ENCODE peak calls at places on chromosomes 6 and 20, in six cellular contexts. J is adrenal gland, F is heart left ventricle, P is tibial artery, N is esophagus squamous epithelium, G is ascending aorta. K is an unnamed sample.

GRCh38 chr6:36463686-36464085 is 20.9 kb downstream of the KCTD20 start:
- DNase-seq in N (no peak), J (no peak), P (no peak), F (no peak), G (no peak), K (no peak)

GRCh38 chr20:21103582-21104465 is 2.3 kb downstream of the LINC00237 start:
- DNase-seq in F (no peak), J (no peak), G (no peak), N (no peak), P (no peak), K (peak; percentile 62)

GRCh38 chr6:38319259-38320255 is 320.2 kb downstream of the BTBD9 start:
- DNase-seq in F (no peak), G (no peak), N (no peak), P (no peak), J (no peak), K (peak; percentile 33)

GRCh38 chr6:67630146-67630545 is 1004.9 kb upstream of the ADGRB3 start:
- DNase-seq in P (no peak), F (no peak), G (no peak), N (no peak), J (no peak), K (no peak)

GRCh38 chr6:43849844-43850243 is 79.8 kb downstream of the VEGFA start:
- DNase-seq in J (no peak), G (no peak), N (no peak), P (no peak), F (no peak), K (no peak)

GRCh38 chr20:18679020-18679419 is 91.2 kb downstream of the DTD1 start:
- DNase-seq in P (no peak), G (no peak), J (no peak), F (no peak), N (no peak), K (no peak)

GRCh38 chr6:4774715-4775590 is 1.3 kb upstream of the CDYL start:
- DNase-seq in P (peak; percentile 28), N (no peak), J (no peak), G (peak; percentile 74), F (peak; percentile 42), K (peak; percentile 33)

GRCh38 chr6:35017461-35018183 is 123.5 kb downstream of the TCP11 start:
- DNase-seq in N (no peak), F (peak; percentile 62), J (peak; percentile 48), G (peak; percentile 85), P (peak; percentile 57), K (peak; percentile 32)

GRCh38 chr20:32482251-32483220 is 102.6 kb downstream of the NOL4L start:
- DNase-seq in J (no peak), N (no peak), F (peak; percentile 67), P (peak; percentile 40), G (no peak), K (peak; percentile 93)

GRCh38 chr20:15100506-15101160 is 763.2 kb upstream of the FLRT3 start:
- DNase-seq in P (no peak), J (no peak), F (no peak), N (no peak), G (no peak), K (no peak)

GRCh38 chr6:41682497-41682961 is 44.3 kb downstream of the MDFI start:
- DNase-seq in F (peak; percentile 27), P (no peak), G (no peak), J (peak; percentile 67), N (no peak), K (peak; percentile 69)

GRCh38 chr6:26312096-26312463 is 52.9 kb upstream of the BTN3A2 start:
- DNase-seq in P (no peak), J (no peak), G (no peak), N (no peak), F (no peak), K (no peak)

GRCh38 chr20:40663991-40664880 is 24.8 kb downstream of the MAFB start:
- DNase-seq in F (no peak), P (no peak), N (no peak), G (no peak), J (no peak), K (peak; percentile 83)

GRCh38 chr6:56758120-56758519 is 115.4 kb upstream of the DST start:
- DNase-seq in N (no peak), P (no peak), F (no peak), J (no peak), G (no peak), K (no peak)

GRCh38 chr6:119727504-119728219 is 378.1 kb upstream of the MAN1A1 start:
- DNase-seq in G (no peak), F (no peak), P (no peak), N (no peak), J (no peak), K (no peak)

GRCh38 chr6:35158520-35158919 is 17.4 kb upstream of the TCP11 start:
- DNase-seq in G (no peak), P (no peak), J (no peak), N (no peak), F (no peak), K (no peak)

GRCh38 chr6:169710009-169710408 is 8.1 kb downstream of the C6orf120 start:
- DNase-seq in F (no peak), G (no peak), P (no peak), N (no peak), J (no peak), K (no peak)

GRCh38 chr6:125301435-125302391 is at the start of gene HDDC2:
- DNase-seq in P (peak; percentile 59), J (peak; percentile 76), G (peak; percentile 84), N (peak; percentile 5), F (peak; percentile 84), K (peak; percentile 85)

GRCh38 chr6:130980310-130981032 is 82.6 kb downstream of the EPB41L2 start:
- DNase-seq in N (no peak), G (no peak), P (no peak), F (no peak), J (no peak), K (no peak)

GRCh38 chr6:111307275-111307858 is 175.7 kb downstream of the REV3L start:
- DNase-seq in J (no peak), N (no peak), F (no peak), G (no peak), P (no peak), K (no peak)

GRCh38 chr6:150004101-150004782 is 21.1 kb downstream of the RAET1L start:
- DNase-seq in F (no peak), J (no peak), G (peak; percentile 61), N (no peak), P (no peak), K (no peak)

GRCh38 chr20:2365091-2365490 is 15.6 kb upstream of the TGM6 start:
- DNase-seq in P (no peak), J (no peak), N (no peak), G (no peak), F (no peak), K (no peak)

GRCh38 chr20:46367967-46368901 is 38.2 kb downstream of the ELMO2 start:
- DNase-seq in P (no peak), G (no peak), N (no peak), J (peak; percentile 57), F (no peak), K (no peak)

GRCh38 chr20:46366826-46367225 is 39.6 kb downstream of the ELMO2 start:
- DNase-seq in J (no peak), P (no peak), G (no peak), N (no peak), F (no peak), K (no peak)

GRCh38 chr20:46368902-46369268 is 37.5 kb downstream of the ELMO2 start:
- DNase-seq in J (no peak), F (no peak), P (no peak), N (no peak), G (no peak), K (no peak)

GRCh38 chr20:46365483-46366215 is 40.8 kb downstream of the ELMO2 start:
- DNase-seq in N (no peak), J (no peak), P (no peak), F (no peak), G (no peak), K (no peak)

DNA sequence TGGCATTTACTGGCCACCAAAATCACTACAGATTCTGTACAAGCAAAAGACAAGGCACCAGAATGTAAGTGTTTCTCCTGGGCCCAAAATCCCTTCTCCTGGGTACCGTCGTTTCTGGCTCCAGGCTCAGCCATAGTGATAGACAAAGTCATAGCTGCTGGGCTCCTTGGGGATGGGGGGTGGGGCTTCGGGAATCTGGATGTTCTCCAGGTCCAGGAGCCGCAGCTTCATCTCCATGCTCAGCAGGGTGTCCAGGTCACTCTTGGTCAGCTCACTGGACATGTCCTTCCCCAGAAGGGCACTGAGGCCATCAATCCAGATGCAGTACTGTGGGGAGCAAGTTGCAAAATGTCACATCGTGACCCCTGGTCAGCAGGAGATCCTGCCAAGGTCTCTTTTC is 39.2 kb downstream of the ELMO2 start:
- DNase-seq in F (no peak), P (no peak), G (no peak), J (no peak), N (no peak), K (peak; percentile 10)
- H3K36me3 ChIP-seq in F (peaks cover 28% of the 10 kb centered on the region), P (peaks cover 75% of the 10 kb centered on the region), G (peaks cover 70% of the 10 kb centered on the region), J (no peaks in the 10 kb centered on the region), N (peaks cover 60% of the 10 kb centered on the region), K (peaks cover 31% of the 10 kb centered on the region)

DNA sequence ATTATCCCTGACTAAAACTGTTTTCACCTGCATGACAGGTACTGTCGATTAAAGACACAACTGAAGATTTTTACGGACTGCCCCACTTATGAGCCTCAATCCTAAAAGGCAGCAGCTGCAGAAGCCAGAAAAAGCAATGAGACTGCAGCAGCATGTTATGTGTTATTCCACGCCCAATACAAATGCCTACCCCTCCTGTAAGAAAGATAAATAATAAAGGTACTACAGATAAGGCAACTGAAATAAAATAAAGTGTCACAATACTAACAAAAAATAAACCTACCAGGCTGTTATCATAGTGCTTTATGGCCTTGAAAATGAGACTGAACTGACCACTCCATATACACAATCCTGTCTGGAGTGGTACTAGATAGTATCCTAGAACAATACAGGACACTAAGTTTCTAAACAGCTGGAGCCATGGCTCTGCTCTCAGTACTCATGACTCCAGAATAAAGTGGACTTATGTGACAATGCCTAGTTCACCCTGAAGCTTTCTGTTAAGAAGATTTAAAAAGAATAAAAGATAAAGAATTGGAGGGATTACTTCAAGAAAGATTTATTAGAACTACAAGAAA is 9.5 kb downstream of the BCLAF1 start:
- DNase-seq in G (no peak), N (no peak), P (no peak), J (no peak), F (no peak), K (no peak)
- H3K36me3 ChIP-seq in G (peaks cover 27% of the 10 kb centered on the region), N (no peaks in the 10 kb centered on the region), P (peaks cover 24% of the 10 kb centered on the region), J (no peaks in the 10 kb centered on the region), F (peaks cover 3% of the 10 kb centered on the region), K (peaks cover 13% of the 10 kb centered on the region)

DNA sequence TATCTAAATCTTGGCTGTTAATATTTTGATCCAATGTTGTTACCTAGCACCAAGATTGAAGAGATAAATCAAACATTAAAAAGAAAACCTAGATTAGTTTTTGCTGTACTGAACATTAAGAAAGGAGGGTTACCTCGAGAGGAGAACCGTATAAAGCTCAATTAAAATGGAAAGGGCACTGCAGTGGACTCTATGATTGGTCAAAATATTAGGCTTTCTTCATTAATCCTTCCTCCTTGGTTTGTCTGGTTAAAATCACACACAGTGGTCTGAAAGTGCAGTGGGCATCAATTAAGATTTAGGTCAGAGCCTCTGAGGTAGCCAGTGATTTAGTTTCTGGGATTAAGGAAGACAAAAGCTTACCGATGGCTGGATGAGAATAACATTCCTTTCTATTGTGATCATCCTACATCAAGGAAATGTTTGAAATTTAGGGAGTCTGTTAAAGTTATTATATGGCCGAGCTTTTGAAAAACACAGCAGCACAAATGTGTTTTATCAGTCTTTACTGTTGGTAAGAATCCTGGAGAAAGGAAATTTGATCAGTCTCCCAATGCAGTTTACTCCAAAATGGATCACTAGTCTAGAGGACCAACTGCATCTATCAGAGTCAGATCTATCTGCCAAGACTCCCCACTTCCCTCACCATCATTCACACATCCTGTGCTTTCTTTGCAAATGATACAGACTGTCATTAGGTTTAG is 134.6 kb upstream of the NEDD9 start:
- DNase-seq in G (no peak), P (no peak), J (no peak), N (no peak), F (no peak), K (no peak)
- H3K36me3 ChIP-seq in G (no peaks in the 10 kb centered on the region), P (no peaks in the 10 kb centered on the region), J (no peaks in the 10 kb centered on the region), N (no peaks in the 10 kb centered on the region), F (no peaks in the 10 kb centered on the region), K (no peaks in the 10 kb centered on the region)

GRCh38 chr6:3735029-3735605 is 16.4 kb downstream of the PXDC1 start:
- DNase-seq in F (no peak), N (no peak), G (no peak), P (no peak), J (no peak), K (no peak)
- H3K36me3 ChIP-seq in F (peaks cover 10% of the 10 kb centered on the region), N (peaks cover 20% of the 10 kb centered on the region), G (peaks cover 80% of the 10 kb centered on the region), P (peaks cover 64% of the 10 kb centered on the region), J (no peaks in the 10 kb centered on the region), K (no peaks in the 10 kb centered on the region)

K was measured in H7.